ENCODE peak calls at places on chromosomes 3 and 15, in eight cellular contexts. O is stimulated activated effector memory CD8-positive, alpha-beta T cell treated with anti-CD3 and anti-CD28 coated beads, Interleukin-12 subunit alpha, Interleukin-12 subunit beta, amount 100 ng/mL, for 72 hours; I is RPMI7951; Q is GM20000; B is GM04504; P is left lobe of liver; F is adipocyte; W is dermis blood vessel endothelial cell. G is an unnamed sample.
A peak's percentile ranks its signal among the peaks of the same experiment; 100 is the strongest.

GRCh38 chr3:52245322-52246263 is at the start of gene PPM1M:
- DNase-seq in O (peak; percentile 49), I (peak; percentile 73), Q (peak; percentile 87), B (no peak), P (peak; percentile 60), F (peak; percentile 80), W (peak; percentile 64), G (peak; percentile 56)

GRCh38 chr15:49300856-49301255 is 122.2 kb upstream of the FGF7 start:
- DNase-seq in O (no peak), I (no peak), Q (no peak), B (no peak), P (no peak), F (no peak), W (no peak), G (no peak)

GRCh38 chr3:63886843-63887242 is 23.2 kb downstream of the ATXN7 start:
- DNase-seq in O (no peak), I (no peak), Q (no peak), B (no peak), P (no peak), F (no peak), W (peak; percentile 41), G (peak; percentile 21)

GRCh38 chr3:50587373-50587772 is 18.1 kb downstream of the HEMK1 start:
- DNase-seq in O (no peak), I (peak; percentile 11), Q (no peak), B (no peak), P (no peak), F (no peak), W (no peak), G (no peak)

GRCh38 chr3:156749244-156749643 is 74.9 kb downstream of the TIPARP start:
- DNase-seq in O (no peak), I (peak; percentile 44), Q (no peak), B (no peak), P (no peak), F (peak; percentile 53), W (no peak), G (no peak)

GRCh38 chr3:16513141-16514020 is at the start of gene RFTN1:
- DNase-seq in O (peak; percentile 34), I (peak; percentile 77), Q (peak; percentile 74), B (no peak), P (peak; percentile 61), F (peak; percentile 88), W (peak; percentile 74), G (peak; percentile 62)

GRCh38 chr15:71440479-71441071 is 325.3 kb downstream of the THSD4 start:
- DNase-seq in O (no peak), I (peak; percentile 74), Q (peak; percentile 20), B (peak; percentile 40), P (no peak), F (peak; percentile 82), W (peak; percentile 83), G (no peak)

GRCh38 chr15:25862087-25862468 is 1.0 kb downstream of the ATP10A start:
- DNase-seq in O (no peak), I (no peak), Q (no peak), B (peak; percentile 32), P (no peak), F (peak; percentile 38), W (no peak), G (no peak)

GRCh38 chr3:41050149-41050548 is 149.2 kb upstream of the CTNNB1 start:
- DNase-seq in O (no peak), I (no peak), Q (no peak), B (no peak), P (no peak), F (no peak), W (no peak), G (no peak)

GRCh38 chr15:90062023-90062728 is 40.1 kb downstream of the IDH2 start:
- DNase-seq in O (no peak), I (no peak), Q (no peak), B (no peak), P (peak; percentile 51), F (no peak), W (no peak), G (peak; percentile 85)

GRCh38 chr3:184250167-184250828 is 826 bp downstream of the EEF1AKMT4 start:
- DNase-seq in O (peak; percentile 91), I (peak; percentile 86), Q (peak; percentile 92), B (peak; percentile 75), P (peak; percentile 88), F (peak; percentile 97), W (peak; percentile 95), G (peak; percentile 88)

GRCh38 chr3:13484861-13485590 is 4.9 kb downstream of the HDAC11 start:
- DNase-seq in O (no peak), I (peak; percentile 75), Q (no peak), B (no peak), P (peak; percentile 94), F (peak; percentile 54), W (no peak), G (peak; percentile 98)

GRCh38 chr3:12797124-12797891 is 828 bp downstream of the CAND2 start:
- DNase-seq in O (no peak), I (no peak), Q (no peak), B (no peak), P (peak; percentile 38), F (no peak), W (no peak), G (peak; percentile 14)

G was measured in thyroid gland.